ENCODE peak calls at places on chromosomes 12 and 14, in four cellular contexts. K is K562, N is GM12878, V is HepG2. W is an unnamed sample.

GRCh38 chr12:77788231-77789168 is 42.2 kb upstream of the NAV3 start:
- DNase-seq in K (no peak), N (no peak), V (no peak), W (no peak)

GRCh38 chr14:33634631-33635030 is 316.2 kb downstream of the EGLN3 start:
- DNase-seq in K (no peak), N (no peak), V (no peak), W (no peak)

GRCh38 chr14:95323361-95323760 is 3.7 kb upstream of the CLMN start:
- DNase-seq in K (no peak), N (no peak), V (no peak), W (no peak)

GRCh38 chr14:101125719-101126375 is 222.3 kb upstream of the RTL1 start:
- DNase-seq in K (no peak), N (no peak), V (no peak), W (no peak)

GRCh38 chr12:42679402-42679801 is 89.9 kb upstream of the PRICKLE1 start:
- DNase-seq in K (no peak), N (no peak), V (no peak), W (no peak)

GRCh38 chr12:31386364-31386777 is 60.4 kb upstream of the SINHCAF start:
- DNase-seq in K (no peak), N (no peak), V (no peak), W (no peak)

GRCh38 chr14:66610154-66610563 is 102.2 kb downstream of the GPHN start:
- DNase-seq in K (peak), N (no peak), V (peak), W (peak)

GRCh38 chr12:64273527-64274403 is 51.7 kb upstream of the KICS2 start:
- DNase-seq in K (peak), N (no peak), V (peak), W (peak)

GRCh38 chr12:131434208-131435125 is 276.4 kb upstream of the SFSWAP start:
- DNase-seq in K (peak), N (no peak), V (no peak), W (no peak)

GRCh38 chr12:68403711-68404110 is 71.5 kb upstream of the MDM1 start:
- DNase-seq in K (no peak), N (no peak), V (no peak), W (no peak)

GRCh38 chr12:66129934-66130266 is 650 bp downstream of the LLPH start:
- DNase-seq in K (no peak), N (no peak), V (no peak), W (no peak)

GRCh38 chr12:108616941-108617858 is 16.5 kb downstream of the SELPLG start:
- DNase-seq in K (no peak), N (peak), V (no peak), W (no peak)

GRCh38 chr14:101889898-101890297 is 74.5 kb upstream of the DYNC1H1 start:
- DNase-seq in K (no peak), N (no peak), V (no peak), W (no peak)

GRCh38 chr12:104668274-104668718 is 211.5 kb downstream of the CHST11 start:
- DNase-seq in K (no peak), N (no peak), V (no peak), W (no peak)

GRCh38 chr14:85308531-85309300 is 221.2 kb upstream of the FLRT2 start:
- DNase-seq in K (no peak), N (no peak), V (no peak), W (no peak)

GRCh38 chr12:55931780-55932545 is 1.0 kb downstream of the DGKA start:
- DNase-seq in K (peak), N (no peak), V (no peak), W (no peak)

GRCh38 chr12:6426882-6427671 is 17.7 kb upstream of the CD27 start:
- DNase-seq in K (no peak), N (peak), V (no peak), W (no peak)

GRCh38 chr14:88546621-88547385 is 8.0 kb downstream of the PTPN21 start:
- DNase-seq in K (no peak), N (no peak), V (no peak), W (no peak)

GRCh38 chr12:117360551-117361311 is 695 bp downstream of the NOS1 start:
- DNase-seq in K (no peak), N (no peak), V (no peak), W (no peak)

GRCh38 chr12:80777587-80777986 is 60.9 kb downstream of the MYF5 start:
- DNase-seq in K (no peak), N (no peak), V (peak), W (no peak)

GRCh38 chr14:24075485-24076301 is 4.3 kb downstream of the CPNE6 start:
- DNase-seq in K (no peak), N (no peak), V (no peak), W (no peak)

GRCh38 chr12:75953312-75953906 is 78.2 kb downstream of the PHLDA1 start:
- DNase-seq in K (no peak), N (no peak), V (no peak), W (no peak)

GRCh38 chr12:22286569-22286968 is 47.9 kb downstream of the ST8SIA1 start:
- DNase-seq in K (no peak), N (no peak), V (no peak), W (no peak)

GRCh38 chr12:105444809-105445102 is 114.3 kb downstream of the C12orf75 start:
- DNase-seq in K (no peak), N (no peak), V (no peak), W (no peak)

GRCh38 chr12:57160021-57160420 is 12.6 kb upstream of the LRP1-AS start:
- DNase-seq in K (no peak), N (no peak), V (no peak), W (no peak)

GRCh38 chr14:75252254-75252837 is 26.3 kb upstream of the FOS start:
- DNase-seq in K (no peak), N (no peak), V (no peak), W (no peak)

GRCh38 chr12:94625531-94625930 is 24.8 kb downstream of the TMCC3 start:
- DNase-seq in K (no peak), N (no peak), V (no peak), W (no peak)

GRCh38 chr12:94623161-94623920 is 27.0 kb downstream of the TMCC3 start:
- DNase-seq in K (no peak), N (no peak), V (no peak), W (no peak)

GRCh38 chr12:94621662-94622359 is 28.5 kb downstream of the TMCC3 start:
- DNase-seq in K (no peak), N (peak), V (no peak), W (no peak)

GRCh38 chr12:94620611-94621010 is 29.7 kb downstream of the TMCC3 start:
- DNase-seq in K (no peak), N (no peak), V (peak), W (no peak)

GRCh38 chr12:94622475-94622874 is 27.9 kb downstream of the TMCC3 start:
- DNase-seq in K (no peak), N (no peak), V (no peak), W (no peak)
- TF ChIP-seq POLR2A in K (no peak), N (no peak), V (no peak), W (no peak)

DNA sequence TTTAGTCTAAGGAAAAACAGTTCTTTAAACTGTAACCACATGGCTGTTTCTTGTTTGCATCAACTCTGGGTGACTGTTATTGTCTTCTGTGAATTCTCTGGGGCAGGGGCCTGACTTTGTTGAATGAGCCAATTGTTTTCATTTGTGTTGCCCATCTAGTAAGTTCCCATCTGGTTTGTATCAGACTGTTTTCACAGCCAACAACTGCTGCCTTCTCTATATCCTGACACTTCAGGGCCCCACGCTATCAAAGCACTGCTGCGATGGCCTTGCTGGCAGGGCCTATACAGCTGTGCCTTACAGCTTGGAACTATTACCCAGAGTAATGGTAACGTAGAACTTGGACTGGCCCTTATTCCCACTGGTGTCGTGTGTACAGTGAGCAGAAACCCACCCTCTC is 104.3 kb upstream of the DACT1 start:
- DNase-seq in K (no peak), N (no peak), V (no peak), W (no peak)
- TF ChIP-seq ZBTB33 in K (no peak), N (no peak), V (no peak), W (no peak)

GRCh38 chr12:27206801-27207502 is 37.1 kb upstream of the STK38L start:
- DNase-seq in K (no peak), N (no peak), V (no peak), W (no peak)

GRCh38 chr12:27210187-27210586 is 33.9 kb upstream of the STK38L start:
- DNase-seq in K (no peak), N (no peak), V (no peak), W (no peak)

GRCh38 chr12:27209257-27209910 is 34.7 kb upstream of the STK38L start:
- DNase-seq in K (no peak), N (no peak), V (no peak), W (no peak)

GRCh38 chr12:27208414-27208750 is 35.7 kb upstream of the STK38L start:
- DNase-seq in K (no peak), N (no peak), V (no peak), W (no peak)

GRCh38 chr12:27207626-27208413 is 36.3 kb upstream of the STK38L start:
- DNase-seq in K (no peak), N (peak), V (no peak), W (no peak)
- TF ChIP-seq POLR2A in K (no peak), N (no peak), V (no peak), W (no peak)

DNA sequence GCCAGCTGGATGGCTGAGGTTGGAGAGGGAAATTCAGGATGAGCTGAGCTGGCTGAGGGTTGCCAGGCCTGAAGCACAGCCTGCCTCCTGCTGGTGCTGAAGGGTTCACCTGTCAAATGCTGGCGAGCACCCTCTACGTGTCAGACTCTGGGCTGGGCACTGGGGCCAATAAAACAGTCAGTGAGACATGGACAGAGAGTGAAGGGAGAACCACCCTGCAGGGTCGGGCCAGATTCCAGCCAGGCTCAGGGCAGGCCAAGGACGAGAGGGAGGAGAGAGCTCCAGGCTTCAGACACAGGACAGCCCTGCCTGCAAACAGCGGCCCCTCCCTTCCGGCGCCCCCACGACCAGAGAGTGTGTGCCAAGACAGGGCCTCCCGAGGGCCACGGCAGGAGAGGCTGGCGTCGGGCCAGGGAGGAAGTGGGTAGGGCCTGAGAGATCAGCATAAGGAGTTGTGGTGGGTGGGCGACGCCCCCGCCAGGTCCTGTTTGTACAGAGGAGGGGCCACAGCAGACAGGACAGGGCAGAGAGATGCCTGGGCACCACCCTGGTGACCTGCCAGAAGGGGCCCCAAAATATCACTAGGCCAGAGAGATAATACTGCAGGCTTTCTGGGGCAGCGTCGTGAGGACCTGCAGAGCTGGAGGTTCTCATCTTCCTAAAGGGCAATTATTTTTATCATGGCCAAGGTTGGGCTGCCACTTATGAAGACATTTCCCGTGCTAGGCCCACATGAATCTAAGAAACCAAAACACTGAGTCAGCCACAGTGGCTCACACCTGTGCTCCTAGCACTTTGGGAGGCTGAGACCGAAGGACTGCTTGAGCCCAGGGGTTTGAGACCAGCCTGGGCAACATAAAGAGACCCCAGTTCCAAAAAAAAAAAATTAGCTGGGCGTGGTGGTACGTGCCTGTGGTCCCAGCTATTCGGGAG is 73.1 kb upstream of the GPR68 start:
- DNase-seq in K (peak), N (no peak), V (no peak), W (no peak)
- TF ChIP-seq ZBTB33 in K (no peak), N (no peak), V (no peak), W (no peak)

GRCh38 chr12:100266802-100267602 is at the start of the genes DEPDC4 and SCYL2:
- DNase-seq in K (peak), N (peak), V (peak), W (peak)
- TF ChIP-seq POLR2A in K (peak), N (peak), V (peak), W (peak)

DNA sequence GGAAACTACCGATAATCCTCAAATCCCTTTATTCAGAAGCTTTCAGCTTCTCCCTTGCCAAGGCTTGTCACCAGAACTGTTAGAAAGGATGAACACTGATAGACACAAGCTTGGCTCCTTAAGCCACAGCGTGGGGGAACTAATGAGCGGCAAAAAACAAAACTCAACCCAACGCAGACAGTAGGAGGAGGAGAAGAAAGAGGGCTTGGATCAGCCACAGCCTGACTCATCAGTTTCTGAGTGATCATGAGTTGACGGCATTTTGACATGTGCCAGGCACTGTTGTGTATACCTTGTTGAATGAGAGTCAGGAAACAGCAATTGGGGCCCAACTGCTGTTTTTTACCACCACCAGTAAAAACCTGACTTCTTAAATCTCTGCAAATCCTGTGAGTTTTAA is 23.7 kb downstream of the PLXNC1 start:
- DNase-seq in K (no peak), N (no peak), V (peak), W (no peak)
- TF ChIP-seq ZBTB33 in K (no peak), N (no peak), V (no peak), W (no peak)

GRCh38 chr14:77032854-77033621 is 4.5 kb upstream of the IRF2BPL start:
- DNase-seq in K (no peak), N (no peak), V (peak), W (no peak)
- TF ChIP-seq POLR2A in K (no peak), N (peak), V (peak), W (no peak)

GRCh38 chr14:21723431-21724045 is 49.9 kb upstream of the OR4E1 start:
- DNase-seq in K (peak), N (no peak), V (peak), W (peak)
- TF ChIP-seq ZBTB33 in K (no peak), N (no peak), V (no peak), W (no peak)

GRCh38 chr14:60331201-60332045 is 82.4 kb downstream of the PPM1A start:
- DNase-seq in K (peak), N (peak), V (peak), W (peak)
- TF ChIP-seq POLR2A in K (peak), N (peak), V (no peak), W (no peak)